ENCODE peak calls at places on chromosomes 12 and 14, in eight cellular contexts. F, O, T, S, G, Z, W and L are unnamed samples. For H3K36me3 and H3K4me1, the result is how much of the 10 kb centered on the place peaks cover.

GRCh38 chr12:46430340-46430948 is 57.9 kb upstream of the SLC38A2 start:
- DNase-seq in F (peak), O (peak), T (peak), S (no peak), G (no peak), Z (no peak), W (no peak), L (no peak)

GRCh38 chr14:68583527-68584275 is 209.2 kb downstream of the ZFP36L1 start:
- DNase-seq in F (no peak), O (no peak), T (no peak), S (no peak), G (no peak), Z (no peak), W (no peak), L (peak)

GRCh38 chr14:54487771-54488170 is 1.0 kb downstream of the GMFB start:
- DNase-seq in F (peak), O (peak), T (no peak), S (no peak), G (no peak), Z (no peak), W (no peak), L (no peak)

GRCh38 chr12:10365716-10366433 is 24.0 kb downstream of the KLRK1 start:
- DNase-seq in F (peak), O (no peak), T (no peak), S (no peak), G (no peak), Z (no peak), W (no peak), L (no peak)

GRCh38 chr12:11959117-11959823 is 111.5 kb upstream of the BCL2L14 start:
- DNase-seq in F (no peak), O (no peak), T (no peak), S (no peak), G (no peak), Z (no peak), W (no peak), L (no peak)

GRCh38 chr12:48788852-48789775 is at the start of gene ADCY6:
- DNase-seq in F (peak), O (peak), T (no peak), S (no peak), G (no peak), Z (peak), W (peak), L (peak)

GRCh38 chr12:68815928-68816800 is 8.2 kb downstream of the MDM2 start:
- DNase-seq in F (no peak), O (no peak), T (no peak), S (no peak), G (no peak), Z (no peak), W (no peak), L (no peak)

GRCh38 chr12:26117321-26117720 is 7.5 kb downstream of the BHLHE41 start:
- DNase-seq in F (peak), O (no peak), T (no peak), S (no peak), G (no peak), Z (no peak), W (no peak), L (no peak)

GRCh38 chr14:68553326-68553725 is 239.5 kb downstream of the ZFP36L1 start:
- DNase-seq in F (no peak), O (no peak), T (no peak), S (no peak), G (no peak), Z (no peak), W (peak), L (no peak)

GRCh38 chr12:82034769-82035168 is 275.6 kb upstream of the PPFIA2 start:
- DNase-seq in F (no peak), O (peak), T (no peak), S (no peak), G (no peak), Z (no peak), W (no peak), L (no peak)

GRCh38 chr14:100972134-100972905 is 68.8 kb upstream of the RTL1 start:
- DNase-seq in F (no peak), O (no peak), T (no peak), S (no peak), G (no peak), Z (no peak), W (no peak), L (no peak)

GRCh38 chr14:80425686-80426085 is 214.4 kb upstream of the DIO2 start:
- DNase-seq in F (peak), O (no peak), T (peak), S (no peak), G (peak), Z (no peak), W (no peak), L (no peak)

GRCh38 chr12:65593206-65593833 is 231.0 kb upstream of the HMGA2 start:
- DNase-seq in F (no peak), O (no peak), T (no peak), S (no peak), G (no peak), Z (no peak), W (no peak), L (no peak)

GRCh38 chr14:75559451-75560187 is 18.8 kb upstream of the FLVCR2 start:
- DNase-seq in F (peak), O (no peak), T (no peak), S (no peak), G (peak), Z (no peak), W (no peak), L (peak)

GRCh38 chr12:123478762-123479161 is 20.8 kb downstream of the SNRNP35 start:
- DNase-seq in F (no peak), O (no peak), T (no peak), S (no peak), G (no peak), Z (peak), W (no peak), L (no peak)

GRCh38 chr12:67222302-67222701 is 46.9 kb upstream of the CAND1 start:
- DNase-seq in F (peak), O (peak), T (no peak), S (no peak), G (no peak), Z (no peak), W (no peak), L (no peak)

GRCh38 chr14:99081880-99082279 is 190.1 kb downstream of the BCL11B start:
- DNase-seq in F (no peak), O (no peak), T (no peak), S (peak), G (no peak), Z (no peak), W (no peak), L (peak)

GRCh38 chr12:25829192-25829591 is 129.3 kb upstream of the RASSF8 start:
- DNase-seq in F (no peak), O (no peak), T (no peak), S (no peak), G (no peak), Z (peak), W (no peak), L (no peak)

GRCh38 chr12:78403136-78403535 is 461.4 kb upstream of the SYT1 start:
- DNase-seq in F (no peak), O (no peak), T (no peak), S (no peak), G (no peak), Z (no peak), W (no peak), L (no peak)

GRCh38 chr12:28710882-28711281 is 438.2 kb upstream of the FAR2 start:
- DNase-seq in F (no peak), O (no peak), T (no peak), S (no peak), G (no peak), Z (no peak), W (no peak), L (no peak)

GRCh38 chr14:53947452-53948180 is 9.0 kb downstream of the BMP4 start:
- DNase-seq in F (no peak), O (no peak), T (no peak), S (no peak), G (no peak), Z (no peak), W (no peak), L (no peak)

GRCh38 chr12:220946-221550 is 7.1 kb upstream of the SLC6A12 start:
- DNase-seq in F (no peak), O (no peak), T (no peak), S (no peak), G (no peak), Z (no peak), W (no peak), L (no peak)

GRCh38 chr14:69999246-69999645 is 120.0 kb downstream of the SMOC1 start:
- DNase-seq in F (peak), O (no peak), T (no peak), S (no peak), G (peak), Z (no peak), W (no peak), L (no peak)

GRCh38 chr14:45065951-45066350 is 18.0 kb upstream of the PRPF39 start:
- DNase-seq in F (no peak), O (no peak), T (no peak), S (no peak), G (no peak), Z (no peak), W (no peak), L (no peak)

GRCh38 chr12:86945685-86946196 is 689.5 kb upstream of the MGAT4C start:
- DNase-seq in F (peak), O (peak), T (no peak), S (no peak), G (no peak), Z (no peak), W (no peak), L (no peak)

GRCh38 chr12:103268831-103269514 is 226.8 kb downstream of the C12orf42 start:
- DNase-seq in F (no peak), O (no peak), T (no peak), S (no peak), G (no peak), Z (no peak), W (no peak), L (no peak)

GRCh38 chr12:94615284-94616216 is 34.8 kb downstream of the TMCC3 start:
- DNase-seq in F (peak), O (no peak), T (no peak), S (no peak), G (no peak), Z (no peak), W (no peak), L (no peak)

GRCh38 chr12:91594715-91595114 is 412.1 kb upstream of the DCN start:
- DNase-seq in F (no peak), O (no peak), T (no peak), S (no peak), G (no peak), Z (no peak), W (no peak), L (no peak)

GRCh38 chr12:132435486-132436187 is 54.3 kb upstream of the FBRSL1 start:
- DNase-seq in F (no peak), O (no peak), T (no peak), S (no peak), G (no peak), Z (no peak), W (no peak), L (no peak)

DNA sequence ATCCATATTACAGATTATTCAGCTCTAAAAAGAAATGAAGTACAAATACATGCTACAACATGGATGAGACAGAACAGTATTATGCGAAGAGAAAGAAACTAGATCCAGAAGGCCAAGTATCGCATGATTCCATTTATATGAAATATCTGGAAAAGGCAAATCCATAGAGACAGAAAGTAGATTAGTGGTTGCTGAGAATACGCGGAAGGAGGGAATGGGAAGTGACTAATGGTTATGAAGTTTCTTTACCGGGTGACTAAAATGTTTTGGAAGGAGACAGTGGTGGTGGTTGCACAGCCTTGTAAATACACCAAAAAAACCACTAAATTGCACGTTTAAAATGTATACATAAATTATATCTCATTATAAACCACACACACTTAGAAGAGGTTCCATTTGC is 12.5 kb downstream of the PRDM4 start:
- DNase-seq in F (no peak), O (no peak), T (no peak), S (no peak), G (no peak), Z (no peak), W (no peak), L (no peak)
- H3K4me3 ChIP-seq in F (no peak), O (no peak), T (no peak), S (no peak), G (no peak), Z (no peak), W (no peak), L (no peak)

DNA sequence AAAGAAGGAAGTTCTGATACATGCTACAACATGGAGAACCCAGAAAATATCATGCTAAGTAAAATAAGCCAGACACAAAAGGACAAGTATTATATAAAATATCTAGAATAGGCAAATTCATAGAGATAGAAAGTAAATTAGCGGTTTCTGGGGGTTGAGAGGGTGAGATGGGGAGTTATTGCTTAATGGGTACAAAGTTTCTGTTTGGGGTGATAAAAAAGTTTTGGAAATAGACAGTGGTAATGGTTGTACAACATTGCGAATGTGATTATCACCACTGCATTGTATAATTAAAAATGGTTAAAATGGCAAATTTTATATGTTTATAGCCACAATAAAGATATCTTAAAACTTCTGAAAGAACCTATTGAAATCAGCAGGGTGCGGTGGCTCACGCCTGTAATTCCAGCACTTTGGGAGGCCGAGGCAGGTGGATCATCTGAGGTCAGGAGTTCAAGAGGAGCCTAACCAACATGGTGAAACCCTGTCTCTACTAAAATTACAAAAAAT is 15.0 kb downstream of the ZBTB25 start:
- DNase-seq in F (no peak), O (no peak), T (no peak), S (no peak), G (no peak), Z (no peak), W (no peak), L (no peak)
- H3K36me3 ChIP-seq in F (under half), O (under half), T (under half), S (under half), G (half or more), Z (half or more), W (under half), L (under half)

DNA sequence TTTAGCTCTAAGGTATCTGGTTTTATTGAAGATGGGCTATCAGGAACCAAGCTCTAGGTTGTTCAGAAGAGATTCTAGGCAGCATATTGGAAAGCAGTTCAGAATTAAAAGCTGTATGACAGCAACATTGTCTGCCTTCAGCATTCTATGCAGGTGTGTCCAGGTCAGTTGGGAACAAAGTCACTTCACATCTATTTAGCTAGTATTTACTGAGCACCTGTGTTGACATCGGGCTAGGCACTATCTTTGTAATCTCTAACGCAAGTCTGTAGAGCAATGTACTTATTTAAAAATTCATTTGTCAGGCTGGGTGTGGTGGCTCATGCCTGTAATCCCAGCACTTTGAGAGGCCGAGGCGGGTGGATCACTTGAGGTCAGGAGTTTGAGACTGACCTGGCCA is 6.8 kb upstream of the EID3 start:
- DNase-seq in F (no peak), O (no peak), T (no peak), S (no peak), G (no peak), Z (no peak), W (no peak), L (no peak)
- H3K4me1 ChIP-seq in F (under half), O (under half), T (half or more), S (half or more), G (under half), Z (under half), W (under half), L (under half)

GRCh38 chr12:57832966-57833365 is 13.6 kb downstream of the CTDSP2 start:
- DNase-seq in F (peak), O (peak), T (no peak), S (no peak), G (no peak), Z (no peak), W (no peak), L (no peak)
- H3K4me3 ChIP-seq in F (no peak), O (no peak), T (no peak), S (peak), G (no peak), Z (no peak), W (peak), L (no peak)

GRCh38 chr14:91204657-91205056 is 39.8 kb downstream of the GPR68 start:
- DNase-seq in F (no peak), O (no peak), T (no peak), S (no peak), G (no peak), Z (no peak), W (no peak), L (no peak)

GRCh38 chr14:91207008-91207407 is 37.5 kb downstream of the GPR68 start:
- DNase-seq in F (peak), O (no peak), T (no peak), S (no peak), G (no peak), Z (no peak), W (no peak), L (no peak)

GRCh38 chr14:91205449-91205848 is 39.1 kb downstream of the GPR68 start:
- DNase-seq in F (no peak), O (no peak), T (no peak), S (no peak), G (no peak), Z (no peak), W (no peak), L (no peak)

GRCh38 chr14:91202234-91202974 is 42.1 kb downstream of the GPR68 start:
- DNase-seq in F (no peak), O (no peak), T (no peak), S (no peak), G (no peak), Z (peak), W (peak), L (peak)
- H3K36me3 ChIP-seq in F (under half), O (under half), T (under half), S (half or more), G (under half), Z (half or more), W (under half), L (under half)

GRCh38 chr12:5586201-5586600 is 154.3 kb downstream of the NTF3 start:
- DNase-seq in F (peak), O (no peak), T (no peak), S (no peak), G (no peak), Z (no peak), W (no peak), L (no peak)
- H3K4me1 ChIP-seq in F (under half), O (under half), T (under half), S (under half), G (under half), Z (under half), W (under half), L (under half)

GRCh38 chr12:15716566-15716965 is 72.6 kb downstream of the EPS8 start:
- DNase-seq in F (no peak), O (no peak), T (no peak), S (no peak), G (no peak), Z (no peak), W (no peak), L (no peak)

GRCh38 chr12:15719230-15719629 is 70.0 kb downstream of the EPS8 start:
- DNase-seq in F (no peak), O (no peak), T (no peak), S (no peak), G (no peak), Z (no peak), W (no peak), L (no peak)

GRCh38 chr12:15720299-15720698 is 68.9 kb downstream of the EPS8 start:
- DNase-seq in F (no peak), O (no peak), T (no peak), S (no peak), G (no peak), Z (no peak), W (no peak), L (no peak)

GRCh38 chr12:15721716-15722115 is 67.5 kb downstream of the EPS8 start:
- DNase-seq in F (no peak), O (no peak), T (no peak), S (no peak), G (no peak), Z (no peak), W (no peak), L (no peak)

GRCh38 chr12:15717940-15718567 is 71.1 kb downstream of the EPS8 start:
- DNase-seq in F (no peak), O (no peak), T (no peak), S (no peak), G (no peak), Z (no peak), W (no peak), L (no peak)
- H3K4me3 ChIP-seq in F (no peak), O (no peak), T (no peak), S (no peak), G (no peak), Z (no peak), W (no peak), L (no peak)

DNA sequence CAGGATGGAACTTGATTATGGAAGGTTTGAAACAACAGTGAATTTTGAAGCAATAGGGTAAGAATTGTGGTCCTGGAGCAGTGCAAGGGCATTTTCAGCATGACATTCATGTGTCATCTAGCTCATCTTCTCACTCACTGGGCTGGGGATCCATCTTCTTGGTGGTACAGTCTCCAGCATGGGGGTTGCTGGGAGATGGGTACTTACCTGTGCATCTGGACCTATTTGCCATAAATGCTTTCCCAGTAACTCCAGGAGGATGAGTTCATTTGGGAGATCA is 7.2 kb downstream of the HSP90AA1 start:
- DNase-seq in F (no peak), O (no peak), T (no peak), S (no peak), G (no peak), Z (no peak), W (no peak), L (no peak)
- H3K36me3 ChIP-seq in F (under half), O (half or more), T (under half), S (half or more), G (half or more), Z (half or more), W (under half), L (under half)